ENCODE peak calls at places on chromosomes 2 and 18, in eight cellular contexts. I, D, Z, F, L, O, C and M are unnamed samples. For H3K4me1 and H3K36me3, the result is how much of the 10 kb centered on the place peaks cover.

GRCh38 chr2:53593891-53594585 is 173.6 kb upstream of the CHAC2 start:
- DNase-seq in I (no peak), D (no peak), Z (no peak), F (no peak), L (peak), O (no peak), C (no peak), M (no peak)

GRCh38 chr2:2158915-2159314 is 172.2 kb downstream of the MYT1L start:
- DNase-seq in I (no peak), D (no peak), Z (no peak), F (no peak), L (no peak), O (no peak), C (no peak), M (no peak)

GRCh38 chr2:192000196-192000990 is 153.5 kb upstream of the CAVIN2 start:
- DNase-seq in I (no peak), D (no peak), Z (no peak), F (no peak), L (no peak), O (no peak), C (no peak), M (no peak)

GRCh38 chr2:229154381-229154780 is 116.7 kb downstream of the PID1 start:
- DNase-seq in I (no peak), D (no peak), Z (no peak), F (no peak), L (no peak), O (no peak), C (no peak), M (no peak)

GRCh38 chr2:222142027-222142426 is 156.8 kb downstream of the PAX3 start:
- DNase-seq in I (no peak), D (no peak), Z (no peak), F (no peak), L (peak), O (no peak), C (no peak), M (no peak)

GRCh38 chr2:135689679-135690078 is 52.0 kb upstream of the UBXN4 start:
- DNase-seq in I (no peak), D (no peak), Z (no peak), F (no peak), L (no peak), O (no peak), C (no peak), M (no peak)

GRCh38 chr2:191311627-191312026 is 66.4 kb downstream of the MYO1B start:
- DNase-seq in I (no peak), D (peak), Z (no peak), F (no peak), L (peak), O (no peak), C (no peak), M (no peak)

GRCh38 chr2:180722551-180723239 is 257.7 kb upstream of the UBE2E3 start:
- DNase-seq in I (no peak), D (peak), Z (no peak), F (no peak), L (peak), O (no peak), C (no peak), M (no peak)

GRCh38 chr2:233929352-233929843 is 12.2 kb downstream of the TRPM8 start:
- DNase-seq in I (no peak), D (peak), Z (no peak), F (no peak), L (no peak), O (no peak), C (no peak), M (no peak)

GRCh38 chr2:7771781-7772180 is 854.6 kb downstream of the RNF144A start:
- DNase-seq in I (no peak), D (no peak), Z (no peak), F (no peak), L (no peak), O (no peak), C (no peak), M (no peak)

GRCh38 chr2:63692002-63692606 is 103.3 kb downstream of the MDH1 start:
- DNase-seq in I (no peak), D (peak), Z (no peak), F (no peak), L (peak), O (no peak), C (peak), M (no peak)

GRCh38 chr18:25248755-25249154 is 103.2 kb downstream of the ZNF521 start:
- DNase-seq in I (no peak), D (no peak), Z (no peak), F (no peak), L (no peak), O (no peak), C (no peak), M (no peak)

GRCh38 chr2:43818761-43819160 is 19.9 kb downstream of the ABCG5 start:
- DNase-seq in I (no peak), D (peak), Z (no peak), F (no peak), L (no peak), O (peak), C (no peak), M (no peak)

GRCh38 chr2:11320698-11321492 is 23.5 kb downstream of the ROCK2 start:
- DNase-seq in I (no peak), D (no peak), Z (no peak), F (no peak), L (no peak), O (no peak), C (no peak), M (no peak)

GRCh38 chr2:83531211-83531610 is 927.9 kb downstream of the SUCLG1 start:
- DNase-seq in I (no peak), D (no peak), Z (no peak), F (no peak), L (peak), O (no peak), C (no peak), M (no peak)

GRCh38 chr18:43405097-43405496 is 127.8 kb upstream of the SYT4 start:
- DNase-seq in I (no peak), D (no peak), Z (no peak), F (no peak), L (peak), O (no peak), C (no peak), M (no peak)

GRCh38 chr2:138779451-138780440 is at the start of gene NXPH2:
- DNase-seq in I (no peak), D (no peak), Z (no peak), F (no peak), L (peak), O (no peak), C (no peak), M (no peak)

GRCh38 chr2:108169982-108170625 is 69.7 kb upstream of the SULT1C3 start:
- DNase-seq in I (no peak), D (no peak), Z (no peak), F (no peak), L (peak), O (no peak), C (peak), M (no peak)

GRCh38 chr2:101251844-101252407 is 760 bp upstream of the CNOT11 start:
- DNase-seq in I (no peak), D (peak), Z (no peak), F (no peak), L (peak), O (peak), C (peak), M (peak)

GRCh38 chr2:199461455-199462166 is 3.9 kb upstream of the SATB2 start:
- DNase-seq in I (no peak), D (no peak), Z (no peak), F (no peak), L (no peak), O (no peak), C (no peak), M (no peak)

GRCh38 chr2:147632193-147632592 is 212.6 kb upstream of the ACVR2A start:
- DNase-seq in I (no peak), D (no peak), Z (no peak), F (no peak), L (no peak), O (no peak), C (no peak), M (no peak)

GRCh38 chr2:192978317-192978874 is 783.7 kb upstream of the TMEFF2 start:
- DNase-seq in I (no peak), D (no peak), Z (no peak), F (no peak), L (no peak), O (no peak), C (no peak), M (no peak)

GRCh38 chr2:43360137-43360536 is 133.7 kb upstream of the ZFP36L2 start:
- DNase-seq in I (no peak), D (no peak), Z (no peak), F (no peak), L (no peak), O (no peak), C (no peak), M (no peak)

GRCh38 chr2:11389048-11389413 is 44.6 kb upstream of the ROCK2 start:
- DNase-seq in I (no peak), D (no peak), Z (no peak), F (no peak), L (no peak), O (no peak), C (no peak), M (no peak)

GRCh38 chr2:201707753-201708152 is 9.3 kb upstream of the MPP4 start:
- DNase-seq in I (no peak), D (no peak), Z (no peak), F (no peak), L (no peak), O (no peak), C (no peak), M (no peak)

GRCh38 chr2:18454692-18455255 is 105.7 kb downstream of the RDH14 start:
- DNase-seq in I (no peak), D (no peak), Z (no peak), F (no peak), L (no peak), O (no peak), C (no peak), M (no peak)

GRCh38 chr18:79485788-79486355 is 90.1 kb downstream of the NFATC1 start:
- DNase-seq in I (no peak), D (no peak), Z (peak), F (no peak), L (no peak), O (no peak), C (no peak), M (no peak)

GRCh38 chr2:224971214-224971613 is 71.1 kb downstream of the DOCK10 start:
- DNase-seq in I (no peak), D (peak), Z (no peak), F (no peak), L (peak), O (no peak), C (no peak), M (peak)

GRCh38 chr18:54947115-54947514 is 12.1 kb downstream of the CCDC68 start:
- DNase-seq in I (no peak), D (peak), Z (peak), F (peak), L (no peak), O (no peak), C (no peak), M (no peak)

GRCh38 chr2:200373973-200374416 is 67.5 kb downstream of the SPATS2L start:
- DNase-seq in I (no peak), D (peak), Z (no peak), F (no peak), L (no peak), O (no peak), C (peak), M (no peak)

GRCh38 chr2:9656270-9656766 is 25.5 kb upstream of the YWHAQ start:
- DNase-seq in I (no peak), D (no peak), Z (no peak), F (no peak), L (peak), O (no peak), C (no peak), M (no peak)

GRCh38 chr2:230925879-230926765 is 1.1 kb upstream of the GPR55 start:
- DNase-seq in I (no peak), D (no peak), Z (no peak), F (no peak), L (peak), O (no peak), C (no peak), M (no peak)

GRCh38 chr2:64606495-64607363 is 47.0 kb downstream of the SERTAD2 start:
- DNase-seq in I (peak), D (peak), Z (peak), F (peak), L (peak), O (peak), C (peak), M (peak)

GRCh38 chr2:13714466-13714865 is 918.1 kb upstream of the LRATD1 start:
- DNase-seq in I (no peak), D (no peak), Z (no peak), F (no peak), L (peak), O (no peak), C (no peak), M (no peak)

GRCh38 chr2:199850718-199851498 is at the start of gene FTCDNL1:
- DNase-seq in I (peak), D (peak), Z (peak), F (peak), L (peak), O (peak), C (peak), M (peak)

GRCh38 chr18:35822431-35822830 is 150.0 kb upstream of the RMP24 start:
- DNase-seq in I (no peak), D (no peak), Z (no peak), F (no peak), L (no peak), O (no peak), C (no peak), M (no peak)

GRCh38 chr2:188333751-188334524 is 42.3 kb downstream of the GULP1 start:
- DNase-seq in I (peak), D (no peak), Z (peak), F (no peak), L (no peak), O (no peak), C (no peak), M (no peak)

GRCh38 chr18:51032193-51032592 is 2.2 kb downstream of the SMAD4 start:
- DNase-seq in I (no peak), D (no peak), Z (no peak), F (no peak), L (no peak), O (no peak), C (no peak), M (no peak)

GRCh38 chr18:51029378-51029693 is 677 bp upstream of the SMAD4 start:
- DNase-seq in I (no peak), D (no peak), Z (no peak), F (no peak), L (no peak), O (no peak), C (no peak), M (no peak)

GRCh38 chr18:51030537-51031258 is 685 bp downstream of the SMAD4 start:
- DNase-seq in I (peak), D (peak), Z (peak), F (peak), L (peak), O (peak), C (peak), M (peak)

GRCh38 chr18:51028201-51028805 is 1.7 kb upstream of the SMAD4 start:
- DNase-seq in I (no peak), D (peak), Z (no peak), F (no peak), L (no peak), O (no peak), C (peak), M (no peak)

GRCh38 chr18:51029694-51030536 is at the start of gene SMAD4:
- DNase-seq in I (peak), D (peak), Z (peak), F (peak), L (peak), O (peak), C (peak), M (peak)
- H3K4me1 ChIP-seq in I (half or more), D (under half), Z (half or more), F (under half), L (under half), O (under half), C (under half), M (under half)

GRCh38 chr18:74329688-74330205 is 14.1 kb downstream of the C18orf63 start:
- DNase-seq in I (no peak), D (no peak), Z (no peak), F (no peak), L (no peak), O (no peak), C (no peak), M (no peak)

GRCh38 chr18:74333091-74333490 is 17.5 kb downstream of the C18orf63 start:
- DNase-seq in I (no peak), D (no peak), Z (no peak), F (no peak), L (no peak), O (no peak), C (no peak), M (no peak)

GRCh38 chr18:74328196-74328595 is 12.6 kb downstream of the C18orf63 start:
- DNase-seq in I (no peak), D (no peak), Z (no peak), F (no peak), L (no peak), O (no peak), C (no peak), M (no peak)

GRCh38 chr18:74334242-74334893 is 18.7 kb downstream of the C18orf63 start:
- DNase-seq in I (no peak), D (no peak), Z (no peak), F (no peak), L (no peak), O (no peak), C (peak), M (no peak)

GRCh38 chr18:74331404-74331803 is 15.8 kb downstream of the C18orf63 start:
- DNase-seq in I (no peak), D (no peak), Z (no peak), F (no peak), L (peak), O (no peak), C (no peak), M (no peak)
- TF ChIP-seq CTCF in I (peak), D (no peak), Z (peak), F (no peak), L (peak), O (no peak), C (peak), M (no peak)

GRCh38 chr18:74370163-74370562 is 54.5 kb downstream of the C18orf63 start:
- DNase-seq in I (no peak), D (no peak), Z (no peak), F (no peak), L (no peak), O (no peak), C (no peak), M (no peak)
- H3K36me3 ChIP-seq in I (under half), D (under half), Z (under half), F (under half), L (under half), O (under half), C (under half), M (under half)

GRCh38 chr2:113899166-113899565 is 9.3 kb downstream of the ACTR3 start:
- DNase-seq in I (no peak), D (no peak), Z (no peak), F (no peak), L (no peak), O (no peak), C (no peak), M (no peak)
- H3K4me1 ChIP-seq in I (half or more), D (under half), Z (half or more), F (under half), L (under half), O (half or more), C (half or more), M (under half)

DNA sequence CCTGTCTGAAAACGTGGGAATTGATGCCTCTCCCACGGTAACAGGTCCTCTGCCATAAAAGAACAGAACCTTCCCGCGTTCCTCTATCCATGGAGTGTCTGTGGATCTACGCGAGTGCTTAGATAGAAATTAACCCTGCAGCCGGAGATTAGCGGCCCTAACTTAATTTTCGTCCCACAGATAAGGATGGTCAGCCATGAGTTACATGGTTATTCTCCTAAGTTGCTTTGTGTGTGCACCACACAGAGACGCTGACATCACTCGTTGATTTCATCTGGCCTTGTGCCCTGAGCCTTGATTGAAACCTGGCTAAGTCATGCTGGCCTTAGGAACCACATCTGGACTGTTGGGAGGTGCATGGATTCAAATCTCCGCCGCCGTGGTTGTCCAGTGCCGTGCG is 132.1 kb downstream of the GBX2 start:
- DNase-seq in I (no peak), D (no peak), Z (no peak), F (no peak), L (no peak), O (no peak), C (no peak), M (no peak)
- TF ChIP-seq CTCF in I (no peak), D (no peak), Z (no peak), F (no peak), L (no peak), O (no peak), C (no peak), M (no peak)

GRCh38 chr2:37268111-37268510 is 36.7 kb downstream of the NDUFAF7 start:
- DNase-seq in I (no peak), D (no peak), Z (no peak), F (no peak), L (no peak), O (no peak), C (no peak), M (no peak)
- H3K36me3 ChIP-seq in I (under half), D (under half), Z (under half), F (under half), L (under half), O (under half), C (half or more), M (under half)

DNA sequence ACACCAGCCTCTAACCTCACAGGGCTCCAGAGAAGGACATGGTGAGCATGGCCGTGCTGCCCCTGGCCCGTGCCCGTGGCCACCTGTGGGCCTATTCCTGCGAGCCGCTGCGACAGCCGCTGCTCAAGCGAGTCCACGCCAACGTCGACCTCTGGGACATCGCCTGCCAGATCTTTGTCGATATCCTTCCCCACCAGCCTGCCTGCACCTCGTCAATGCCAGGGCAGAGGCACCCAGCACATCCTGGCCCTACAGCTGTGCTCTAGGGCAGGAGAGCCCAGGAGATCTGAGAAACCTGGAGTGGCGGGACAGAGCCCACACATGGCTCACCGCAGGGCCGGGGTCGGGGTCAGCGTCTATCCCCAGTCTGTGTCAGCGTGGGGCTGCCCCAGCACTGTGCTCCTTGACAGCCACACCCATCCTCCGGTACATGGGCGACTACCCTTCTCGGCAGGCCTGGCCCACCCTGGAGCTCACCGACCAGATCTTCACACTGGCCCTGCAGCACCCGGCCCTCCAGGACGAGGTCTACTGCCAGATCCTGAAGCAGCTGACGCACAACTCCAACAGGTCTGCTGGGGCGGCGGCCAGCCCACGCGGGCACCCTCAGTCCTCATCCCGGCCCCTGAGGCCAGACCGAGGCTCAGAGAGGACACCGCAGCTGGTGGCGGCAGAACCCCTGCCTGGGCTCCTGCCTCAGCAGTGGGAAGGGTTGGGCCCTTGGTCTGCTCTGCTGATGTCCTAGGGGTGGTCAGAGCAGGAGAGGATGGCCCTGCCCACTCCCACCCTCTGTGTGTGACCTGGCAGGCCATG is 14.6 kb upstream of the GPR17 start:
- DNase-seq in I (peak), D (no peak), Z (peak), F (no peak), L (no peak), O (no peak), C (no peak), M (no peak)
- H3K4me1 ChIP-seq in I (half or more), D (under half), Z (half or more), F (under half), L (under half), O (under half), C (under half), M (under half)